ENCODE peak calls at places on chromosomes 6 and 20, in eight cellular contexts. C, P, T, V, M, B, E and D are unnamed samples.

GRCh38 chr20:33773412-33774089 is 37.6 kb upstream of the CHMP4B start:
- DNase-seq in C (no peak), P (no peak), T (no peak), V (no peak), M (no peak), B (no peak), E (no peak), D (no peak)

GRCh38 chr6:33073431-33073871 is at the start of gene HLA-DPA1:
- DNase-seq in C (no peak), P (no peak), T (peak; percentile 86), V (no peak), M (no peak), B (peak; percentile 15), E (peak; percentile 27), D (peak; percentile 75)

GRCh38 chr6:3739311-3739897 is 12.1 kb downstream of the PXDC1 start:
- DNase-seq in C (no peak), P (no peak), T (no peak), V (no peak), M (no peak), B (no peak), E (no peak), D (no peak)

GRCh38 chr6:29628419-29629281 is 4.3 kb downstream of the GABBR1 start:
- DNase-seq in C (peak; percentile 42), P (peak; percentile 89), T (peak; percentile 33), V (peak; percentile 66), M (peak; percentile 25), B (peak; percentile 81), E (peak; percentile 60), D (peak; percentile 89)

GRCh38 chr6:18182568-18182967 is 27.3 kb downstream of the KDM1B start:
- DNase-seq in C (no peak), P (no peak), T (no peak), V (no peak), M (no peak), B (no peak), E (no peak), D (no peak)

GRCh38 chr6:50185006-50185405 is 135.3 kb upstream of the DEFB112 start:
- DNase-seq in C (no peak), P (no peak), T (no peak), V (peak; percentile 5), M (no peak), B (peak; percentile 7), E (no peak), D (no peak)

GRCh38 chr6:43926644-43927524 is 156.9 kb downstream of the VEGFA start:
- DNase-seq in C (peak; percentile 81), P (peak; percentile 37), T (no peak), V (peak; percentile 96), M (peak; percentile 85), B (peak; percentile 48), E (peak; percentile 93), D (peak; percentile 93)

GRCh38 chr6:106974337-106974998 is at the start of gene CD24:
- DNase-seq in C (no peak), P (peak; percentile 38), T (no peak), V (no peak), M (no peak), B (peak; percentile 69), E (no peak), D (peak; percentile 23)

GRCh38 chr20:53723621-53724020 is 130.0 kb upstream of the ZNF217 start:
- DNase-seq in C (no peak), P (no peak), T (no peak), V (no peak), M (no peak), B (no peak), E (no peak), D (no peak)

GRCh38 chr6:83199865-83200230 is 6.7 kb downstream of the RWDD2A start:
- DNase-seq in C (no peak), P (peak; percentile 48), T (no peak), V (peak; percentile 76), M (no peak), B (peak; percentile 48), E (peak; percentile 95), D (peak; percentile 47)

GRCh38 chr6:6686748-6687601 is 98.5 kb downstream of the LY86 start:
- DNase-seq in C (no peak), P (peak; percentile 93), T (no peak), V (peak; percentile 95), M (peak; percentile 99), B (peak; percentile 97), E (peak; percentile 79), D (peak; percentile 66)

GRCh38 chr20:41074441-41074840 is 45.8 kb downstream of the TOP1 start:
- DNase-seq in C (no peak), P (no peak), T (no peak), V (no peak), M (no peak), B (no peak), E (no peak), D (no peak)

GRCh38 chr6:80528115-80528514 is 421.6 kb downstream of the BCKDHB start:
- DNase-seq in C (no peak), P (no peak), T (no peak), V (no peak), M (no peak), B (no peak), E (no peak), D (no peak)

GRCh38 chr6:16414205-16414604 is 175.8 kb downstream of the GMPR start:
- DNase-seq in C (no peak), P (no peak), T (peak; percentile 19), V (no peak), M (no peak), B (no peak), E (no peak), D (no peak)

GRCh38 chr6:83613378-83613777 is 95.5 kb downstream of the SNAP91 start:
- DNase-seq in C (no peak), P (no peak), T (no peak), V (no peak), M (no peak), B (no peak), E (no peak), D (no peak)

GRCh38 chr20:50635676-50636600 is 55.4 kb downstream of the RIPOR3 start:
- DNase-seq in C (no peak), P (peak; percentile 82), T (peak; percentile 44), V (peak; percentile 61), M (peak; percentile 61), B (peak; percentile 67), E (peak; percentile 31), D (peak; percentile 88)

GRCh38 chr6:155483858-155484257 is 28.2 kb upstream of the NOX3 start:
- DNase-seq in C (no peak), P (no peak), T (no peak), V (no peak), M (no peak), B (no peak), E (peak; percentile 60), D (peak; percentile 49)

GRCh38 chr20:59752704-59753460 is 148.5 kb downstream of the PHACTR3 start:
- DNase-seq in C (no peak), P (no peak), T (no peak), V (no peak), M (no peak), B (no peak), E (no peak), D (peak; percentile 46)

GRCh38 chr6:148577687-148578488 is 168.9 kb upstream of the UST start:
- DNase-seq in C (peak; percentile 30), P (peak; percentile 61), T (peak; percentile 44), V (peak; percentile 55), M (no peak), B (peak; percentile 76), E (peak; percentile 45), D (peak; percentile 93)

GRCh38 chr6:116313377-116313776 is 33.6 kb upstream of the TSPYL1 start:
- DNase-seq in C (no peak), P (no peak), T (no peak), V (peak; percentile 1), M (no peak), B (no peak), E (peak; percentile 17), D (peak; percentile 21)

GRCh38 chr20:62500237-62500864 is 24.6 kb upstream of the GATA5 start:
- DNase-seq in C (no peak), P (peak; percentile 98), T (peak; percentile 74), V (peak; percentile 40), M (peak; percentile 14), B (peak; percentile 51), E (peak; percentile 12), D (peak; percentile 92)

GRCh38 chr6:117328005-117328389 is 62.6 kb downstream of the VGLL2 start:
- DNase-seq in C (no peak), P (no peak), T (no peak), V (no peak), M (no peak), B (no peak), E (no peak), D (no peak)